ENCODE peak calls at places on chromosomes 16 and 17, in seven cellular contexts. One of them, this sample, is unnamed.

GRCh38 chr16:31213342-31213741 is 577 bp upstream of the TRIM72 start:
- DNase-seq in GM12878: no peak
- DNase-seq in K562: no peak
- DNase-seq in HepG2: no peak
- DNase-seq in HCT116: no peak
- DNase-seq in H1: no peak
- DNase-seq in SK-N-SH: no peak
- DNase-seq in this sample: no peak

GRCh38 chr17:61638087-61638486 is 47.1 kb upstream of the NACA2 start:
- DNase-seq in H1: no peak
- DNase-seq in K562: no peak
- DNase-seq in GM12878: no peak
- DNase-seq in HCT116: no peak
- DNase-seq in SK-N-SH: no peak
- DNase-seq in HepG2: no peak
- DNase-seq in this sample: no peak

GRCh38 chr17:50274945-50275221 is 617 bp downstream of the TMEM92 start:
- DNase-seq in GM12878: no peak
- DNase-seq in HepG2: no peak
- DNase-seq in SK-N-SH: no peak
- DNase-seq in K562: no peak
- DNase-seq in HCT116: no peak
- DNase-seq in H1: no peak
- DNase-seq in this sample: no peak

GRCh38 chr17:57875109-57876022 is 25.5 kb upstream of the MRPS23 start:
- DNase-seq in K562: no peak
- DNase-seq in H1: peak
- DNase-seq in HepG2: peak
- DNase-seq in SK-N-SH: peak
- DNase-seq in GM12878: no peak
- DNase-seq in HCT116: peak
- DNase-seq in this sample: peak

GRCh38 chr17:42889809-42890208 is 10.8 kb upstream of the G6PC1 start:
- DNase-seq in K562: no peak
- DNase-seq in HepG2: no peak
- DNase-seq in GM12878: no peak
- DNase-seq in H1: no peak
- DNase-seq in HCT116: no peak
- DNase-seq in SK-N-SH: no peak
- DNase-seq in this sample: no peak

GRCh38 chr17:50359005-50359699 is 13.2 kb downstream of the XYLT2 start:
- DNase-seq in HCT116: no peak
- DNase-seq in H1: no peak
- DNase-seq in HepG2: no peak
- DNase-seq in GM12878: no peak
- DNase-seq in K562: no peak
- DNase-seq in SK-N-SH: no peak
- DNase-seq in this sample: peak

GRCh38 chr16:67648764-67649407 is 3.9 kb downstream of the CARMIL2 start:
- DNase-seq in H1: no peak
- DNase-seq in SK-N-SH: no peak
- DNase-seq in HepG2: no peak
- DNase-seq in HCT116: no peak
- DNase-seq in K562: no peak
- DNase-seq in GM12878: no peak
- DNase-seq in this sample: no peak

GRCh38 chr17:64771980-64772844 is 110.1 kb upstream of the SMURF2 start:
- DNase-seq in SK-N-SH: no peak
- DNase-seq in GM12878: no peak
- DNase-seq in HepG2: no peak
- DNase-seq in HCT116: no peak
- DNase-seq in H1: no peak
- DNase-seq in K562: no peak
- DNase-seq in this sample: no peak

GRCh38 chr16:69187387-69187890 is 475 bp downstream of the SNTB2 start:
- DNase-seq in K562: peak
- DNase-seq in SK-N-SH: peak
- DNase-seq in HCT116: no peak
- DNase-seq in GM12878: no peak
- DNase-seq in HepG2: no peak
- DNase-seq in H1: no peak
- DNase-seq in this sample: peak

GRCh38 chr17:20218231-20218630 is 209.1 kb downstream of the SPECC1 start:
- DNase-seq in HepG2: no peak
- DNase-seq in H1: no peak
- DNase-seq in K562: no peak
- DNase-seq in SK-N-SH: no peak
- DNase-seq in HCT116: no peak
- DNase-seq in GM12878: no peak
- DNase-seq in this sample: no peak

GRCh38 chr16:85490971-85491771 is 122.0 kb upstream of the GSE1 start:
- DNase-seq in K562: peak
- DNase-seq in HCT116: peak
- DNase-seq in SK-N-SH: no peak
- DNase-seq in GM12878: no peak
- DNase-seq in H1: no peak
- DNase-seq in HepG2: peak
- DNase-seq in this sample: peak

GRCh38 chr17:55348749-55349354 is 72.8 kb downstream of the MMD start:
- DNase-seq in HCT116: peak
- DNase-seq in SK-N-SH: peak
- DNase-seq in K562: peak
- DNase-seq in GM12878: no peak
- DNase-seq in HepG2: peak
- DNase-seq in H1: no peak
- DNase-seq in this sample: peak

GRCh38 chr16:86994651-86995171 is 322.5 kb downstream of the C16orf95 start:
- DNase-seq in HCT116: no peak
- DNase-seq in HepG2: no peak
- DNase-seq in H1: no peak
- DNase-seq in GM12878: no peak
- DNase-seq in K562: peak
- DNase-seq in SK-N-SH: no peak
- DNase-seq in this sample: no peak

GRCh38 chr16:52896478-52897164 is 156.1 kb downstream of the CHD9NB start:
- DNase-seq in HCT116: no peak
- DNase-seq in H1: no peak
- DNase-seq in GM12878: no peak
- DNase-seq in HepG2: no peak
- DNase-seq in SK-N-SH: no peak
- DNase-seq in K562: no peak
- DNase-seq in this sample: no peak

GRCh38 chr16:12340151-12340733 is 363.7 kb downstream of the SNX29 start:
- DNase-seq in HepG2: peak
- DNase-seq in HCT116: peak
- DNase-seq in GM12878: no peak
- DNase-seq in SK-N-SH: no peak
- DNase-seq in H1: no peak
- DNase-seq in K562: peak
- DNase-seq in this sample: peak

GRCh38 chr16:86353185-86353584 is 157.1 kb upstream of the FOXF1 start:
- DNase-seq in HCT116: no peak
- DNase-seq in SK-N-SH: no peak
- DNase-seq in GM12878: no peak
- DNase-seq in HepG2: no peak
- DNase-seq in K562: no peak
- DNase-seq in H1: no peak
- DNase-seq in this sample: no peak

GRCh38 chr16:48930951-48931553 is 321.1 kb upstream of the N4BP1 start:
- DNase-seq in H1: no peak
- DNase-seq in SK-N-SH: no peak
- DNase-seq in GM12878: no peak
- DNase-seq in HCT116: no peak
- DNase-seq in HepG2: no peak
- DNase-seq in K562: no peak
- DNase-seq in this sample: no peak

GRCh38 chr17:15048381-15048780 is 216.7 kb downstream of the PMP22 start:
- DNase-seq in H1: no peak
- DNase-seq in SK-N-SH: no peak
- DNase-seq in K562: no peak
- DNase-seq in HCT116: peak
- DNase-seq in HepG2: no peak
- DNase-seq in GM12878: no peak
- DNase-seq in this sample: no peak

GRCh38 chr16:1909661-1910231 is 8.5 kb downstream of the HS3ST6 start:
- DNase-seq in H1: no peak
- DNase-seq in SK-N-SH: peak
- DNase-seq in K562: no peak
- DNase-seq in GM12878: no peak
- DNase-seq in HepG2: no peak
- DNase-seq in HCT116: no peak
- DNase-seq in this sample: peak

GRCh38 chr16:66961065-66961744 is at the start of gene CES3:
- DNase-seq in HCT116: peak
- DNase-seq in GM12878: no peak
- DNase-seq in SK-N-SH: peak
- DNase-seq in H1: peak
- DNase-seq in K562: peak
- DNase-seq in HepG2: peak
- DNase-seq in this sample: peak

GRCh38 chr16:11848842-11849241 is 2.5 kb downstream of the RSL1D1 start:
- DNase-seq in SK-N-SH: no peak
- DNase-seq in GM12878: no peak
- DNase-seq in H1: no peak
- DNase-seq in HCT116: no peak
- DNase-seq in K562: no peak
- DNase-seq in HepG2: no peak
- DNase-seq in this sample: no peak

GRCh38 chr17:50090071-50090470 is 5.1 kb upstream of the PDK2 start:
- DNase-seq in HepG2: no peak
- DNase-seq in H1: no peak
- DNase-seq in SK-N-SH: no peak
- DNase-seq in HCT116: no peak
- DNase-seq in GM12878: no peak
- DNase-seq in K562: no peak
- DNase-seq in this sample: no peak

GRCh38 chr17:279356-279755 is 73.3 kb downstream of the RPH3AL start:
- DNase-seq in K562: no peak
- DNase-seq in HCT116: no peak
- DNase-seq in SK-N-SH: no peak
- DNase-seq in H1: no peak
- DNase-seq in GM12878: no peak
- DNase-seq in HepG2: no peak
- DNase-seq in this sample: no peak

GRCh38 chr17:2954898-2955445 is 108.4 kb downstream of the OR1D5 start:
- DNase-seq in SK-N-SH: no peak
- DNase-seq in GM12878: no peak
- DNase-seq in K562: no peak
- DNase-seq in HCT116: peak
- DNase-seq in HepG2: peak
- DNase-seq in H1: no peak
- DNase-seq in this sample: peak

GRCh38 chr17:40122466-40122943 is 734 bp downstream of the MSL1 start:
- DNase-seq in K562: peak
- DNase-seq in HepG2: no peak
- DNase-seq in GM12878: no peak
- DNase-seq in HCT116: no peak
- DNase-seq in SK-N-SH: peak
- DNase-seq in H1: no peak
- DNase-seq in this sample: peak
- TF ChIP-seq JUND in K562: no peak
- TF ChIP-seq JUND in HepG2: no peak
- TF ChIP-seq JUND in GM12878: no peak
- TF ChIP-seq JUND in HCT116: no peak
- TF ChIP-seq JUND in SK-N-SH: no peak
- TF ChIP-seq JUND in H1: no peak
- TF ChIP-seq JUND in this sample: no peak

DNA sequence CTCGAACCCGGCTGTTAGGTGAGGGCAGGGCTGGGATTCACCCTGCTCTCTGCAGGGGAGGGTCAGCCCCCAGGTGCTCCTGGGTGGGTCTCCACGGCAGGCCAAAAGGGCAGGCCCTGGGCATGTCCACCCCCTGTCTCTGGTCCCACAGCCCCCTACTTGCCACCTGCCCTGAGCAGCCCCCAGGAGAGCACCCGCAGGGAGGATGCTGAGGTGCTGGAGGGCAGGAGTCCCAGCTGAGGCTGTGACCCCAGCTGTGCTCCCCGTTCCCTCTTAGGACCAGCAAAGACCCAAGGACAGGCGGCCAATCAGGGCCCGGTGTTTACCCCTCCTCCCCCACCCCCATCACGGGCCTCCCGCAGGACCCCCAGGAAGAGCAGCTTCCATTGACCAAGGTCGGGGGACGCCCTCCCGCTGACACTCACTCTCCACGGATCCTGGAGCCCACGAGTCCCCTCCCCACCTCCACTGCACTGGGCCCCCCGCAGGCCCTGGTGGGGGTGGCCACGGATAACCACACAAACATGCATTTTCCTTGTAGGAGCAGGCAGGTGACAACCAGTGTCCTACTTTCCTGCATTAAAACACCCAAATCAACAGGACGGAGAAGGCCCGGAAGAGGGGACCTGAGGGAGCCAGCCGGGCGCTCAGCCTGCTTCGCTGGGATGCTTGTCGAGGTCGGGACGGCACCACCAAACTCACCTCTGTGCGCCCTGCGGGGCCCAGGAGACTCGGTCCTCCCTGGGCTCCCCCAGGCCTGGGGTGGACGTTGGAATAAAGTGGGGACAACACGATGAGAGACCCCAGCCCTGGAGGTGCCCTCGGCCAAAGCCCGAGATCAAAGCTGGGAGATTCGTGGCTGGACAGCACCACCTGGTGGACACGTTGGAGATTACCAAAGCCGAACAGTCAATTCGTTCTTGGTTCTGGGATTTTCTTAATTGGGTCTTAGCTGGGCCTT is 22.5 kb upstream of the ENPP7 start:
- DNase-seq in HepG2: peak
- DNase-seq in H1: no peak
- DNase-seq in SK-N-SH: peak
- DNase-seq in HCT116: peak
- DNase-seq in GM12878: no peak
- DNase-seq in K562: peak
- DNase-seq in this sample: peak
- TF ChIP-seq JUND in HepG2: no peak
- TF ChIP-seq JUND in H1: no peak
- TF ChIP-seq JUND in SK-N-SH: no peak
- TF ChIP-seq JUND in HCT116: no peak
- TF ChIP-seq JUND in GM12878: no peak
- TF ChIP-seq JUND in K562: no peak
- TF ChIP-seq JUND in this sample: no peak

GRCh38 chr17:30590086-30590485 is 112.9 kb downstream of the GOSR1 start:
- DNase-seq in HepG2: no peak
- DNase-seq in K562: no peak
- DNase-seq in H1: no peak
- DNase-seq in HCT116: no peak
- DNase-seq in GM12878: no peak
- DNase-seq in SK-N-SH: no peak
- DNase-seq in this sample: no peak
- TF ChIP-seq JUND in HepG2: no peak
- TF ChIP-seq JUND in K562: no peak
- TF ChIP-seq JUND in H1: no peak
- TF ChIP-seq JUND in HCT116: no peak
- TF ChIP-seq JUND in GM12878: no peak
- TF ChIP-seq JUND in SK-N-SH: no peak
- TF ChIP-seq JUND in this sample: no peak

DNA sequence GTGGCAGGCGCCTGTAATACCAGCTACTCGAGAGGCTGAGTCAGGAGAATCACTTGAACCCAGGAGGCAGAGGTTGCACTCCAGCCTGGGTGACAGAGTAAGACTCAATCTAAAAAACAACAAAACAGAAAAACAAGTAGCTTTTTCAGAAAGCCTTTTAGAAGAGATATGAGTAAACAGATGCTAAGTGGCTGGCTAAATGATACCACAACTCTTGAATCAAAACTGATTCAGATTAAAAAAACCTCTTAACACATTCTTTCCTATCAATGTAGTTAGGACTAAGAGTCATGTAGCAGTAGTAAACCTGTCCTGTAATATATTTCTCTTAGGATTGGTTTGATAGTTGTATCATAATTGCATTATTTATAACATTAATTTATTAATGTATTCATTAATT is 23.0 kb downstream of the PPM1D start:
- DNase-seq in H1: no peak
- DNase-seq in K562: no peak
- DNase-seq in SK-N-SH: no peak
- DNase-seq in GM12878: no peak
- DNase-seq in HepG2: no peak
- DNase-seq in HCT116: no peak
- DNase-seq in this sample: no peak
- TF ChIP-seq JUND in H1: no peak
- TF ChIP-seq JUND in K562: no peak
- TF ChIP-seq JUND in SK-N-SH: no peak
- TF ChIP-seq JUND in GM12878: no peak
- TF ChIP-seq JUND in HepG2: no peak
- TF ChIP-seq JUND in HCT116: no peak
- TF ChIP-seq JUND in this sample: no peak

This sample was measured in T47D.